ENCODE peak calls at places on chromosomes 4 and X, in seven cellular contexts. U, E, D, C, K, M and J are unnamed samples.

GRCh38 chrX:30488092-30488491 is 89.5 kb downstream of the TASL start:
- DNase-seq in K (no peak), E (no peak), D (no peak), U (no peak), C (no peak), M (no peak), J (no peak)

GRCh38 chr4:10584042-10584441 is 100.5 kb downstream of the CLNK start:
- DNase-seq in M (no peak), U (no peak), D (peak), K (peak), C (no peak), E (no peak), J (no peak)

GRCh38 chr4:145703850-145704528 is 24.0 kb downstream of the C4orf51 start:
- DNase-seq in U (no peak), C (no peak), E (no peak), K (no peak), M (peak), D (no peak), J (no peak)

GRCh38 chr4:186190456-186191265 is 706 bp upstream of the CYP4V2 start:
- DNase-seq in D (no peak), M (no peak), E (peak), K (no peak), C (peak), U (peak), J (peak)

GRCh38 chrX:18149454-18149853 is 71.2 kb downstream of the BEND2 start:
- DNase-seq in E (no peak), M (no peak), C (no peak), U (no peak), D (peak), K (no peak), J (no peak)

GRCh38 chr4:170008376-170008775 is 17.8 kb downstream of the MFAP3L start:
- DNase-seq in K (no peak), D (no peak), E (no peak), M (no peak), U (no peak), C (no peak), J (no peak)

GRCh38 chr4:7705062-7705461 is 234.6 kb downstream of the AFAP1 start:
- DNase-seq in E (no peak), M (no peak), K (no peak), D (peak), C (no peak), U (no peak), J (no peak)

GRCh38 chr4:159159611-159160010 is 56.7 kb downstream of the RAPGEF2 start:
- DNase-seq in M (no peak), K (no peak), C (no peak), U (no peak), E (no peak), D (no peak), J (no peak)

GRCh38 chr4:124105212-124105611 is 607.3 kb downstream of the ANKRD50 start:
- DNase-seq in M (no peak), K (no peak), D (no peak), C (no peak), E (no peak), U (no peak), J (no peak)

GRCh38 chr4:182604953-182605352 is 312.2 kb downstream of the DCTD start:
- DNase-seq in K (no peak), U (no peak), C (no peak), D (no peak), M (no peak), E (no peak), J (no peak)

GRCh38 chrX:111114806-111115205 is 18.8 kb downstream of the PAK3 start:
- DNase-seq in E (no peak), K (no peak), U (no peak), C (no peak), M (no peak), D (no peak), J (no peak)

GRCh38 chrX:78650906-78651437 is 8.2 kb downstream of the RTL3 start:
- DNase-seq in M (no peak), U (no peak), D (no peak), K (peak), E (no peak), C (no peak), J (no peak)

GRCh38 chrX:13658602-13659001 is 5.7 kb downstream of the TCEANC start:
- DNase-seq in D (peak), E (peak), U (no peak), K (no peak), C (peak), M (no peak), J (no peak)

GRCh38 chr4:154086247-154086646 is 297.4 kb upstream of the SFRP2 start:
- DNase-seq in E (no peak), D (no peak), U (no peak), K (no peak), M (no peak), C (no peak), J (no peak)

GRCh38 chr4:186775867-186776266 is 52.2 kb upstream of the FAT1 start:
- DNase-seq in M (no peak), D (no peak), U (no peak), K (no peak), E (no peak), C (no peak), J (no peak)

GRCh38 chrX:34546366-34546765 is 110.7 kb downstream of the TMEM47 start:
- DNase-seq in U (no peak), M (no peak), E (no peak), C (no peak), D (no peak), K (no peak), J (no peak)

GRCh38 chr4:5969336-5969735 is 48.9 kb downstream of the C4orf50 start:
- DNase-seq in C (no peak), E (no peak), D (no peak), M (no peak), K (no peak), U (no peak), J (no peak)

GRCh38 chr4:77344784-77345183 is 187.8 kb downstream of the CCNG2 start:
- DNase-seq in D (no peak), E (no peak), U (no peak), K (peak), M (no peak), C (no peak), J (no peak)

GRCh38 chrX:15143050-15143824 is 126.6 kb downstream of the ASB9 start:
- DNase-seq in D (peak), M (no peak), E (peak), U (no peak), K (no peak), C (peak), J (no peak)

GRCh38 chr4:48018112-48018511 is 1.5 kb downstream of the NIPAL1 start:
- DNase-seq in U (no peak), C (no peak), K (no peak), E (no peak), D (no peak), M (no peak), J (no peak)

GRCh38 chr4:4859799-4860380 is 425 bp downstream of the MSX1 start:
- DNase-seq in M (no peak), C (no peak), D (no peak), E (peak), U (no peak), K (no peak), J (no peak)
- TF ChIP-seq TAF1 in M (no peak), C (no peak), D (no peak), E (no peak), U (no peak), K (no peak), J (no peak)

GRCh38 chrX:130094712-130095111 is 15.6 kb downstream of the ELF4 start:
- DNase-seq in C (no peak), E (no peak), U (no peak), D (no peak), K (no peak), M (no peak), J (no peak)
- TF ChIP-seq TAF1 in C (no peak), E (no peak), U (no peak), D (no peak), K (no peak), M (no peak), J (no peak)

GRCh38 chr4:87916636-87917035 is 58.9 kb upstream of the SPP1 start:
- DNase-seq in U (no peak), E (no peak), D (no peak), M (no peak), C (no peak), K (no peak), J (no peak)
- TF ChIP-seq TAF1 in U (no peak), E (no peak), D (no peak), M (no peak), C (no peak), K (no peak), J (no peak)

GRCh38 chrX:109987884-109988283 is 15.0 kb upstream of the TMEM164 start:
- DNase-seq in U (no peak), M (no peak), E (no peak), K (no peak), C (no peak), D (no peak), J (no peak)

GRCh38 chrX:109995155-109995554 is 7.8 kb upstream of the TMEM164 start:
- DNase-seq in M (no peak), D (no peak), E (no peak), U (no peak), K (no peak), C (no peak), J (no peak)

GRCh38 chrX:109992203-109992602 is 10.7 kb upstream of the TMEM164 start:
- DNase-seq in D (no peak), K (no peak), U (no peak), E (no peak), C (no peak), M (no peak), J (no peak)

DNA sequence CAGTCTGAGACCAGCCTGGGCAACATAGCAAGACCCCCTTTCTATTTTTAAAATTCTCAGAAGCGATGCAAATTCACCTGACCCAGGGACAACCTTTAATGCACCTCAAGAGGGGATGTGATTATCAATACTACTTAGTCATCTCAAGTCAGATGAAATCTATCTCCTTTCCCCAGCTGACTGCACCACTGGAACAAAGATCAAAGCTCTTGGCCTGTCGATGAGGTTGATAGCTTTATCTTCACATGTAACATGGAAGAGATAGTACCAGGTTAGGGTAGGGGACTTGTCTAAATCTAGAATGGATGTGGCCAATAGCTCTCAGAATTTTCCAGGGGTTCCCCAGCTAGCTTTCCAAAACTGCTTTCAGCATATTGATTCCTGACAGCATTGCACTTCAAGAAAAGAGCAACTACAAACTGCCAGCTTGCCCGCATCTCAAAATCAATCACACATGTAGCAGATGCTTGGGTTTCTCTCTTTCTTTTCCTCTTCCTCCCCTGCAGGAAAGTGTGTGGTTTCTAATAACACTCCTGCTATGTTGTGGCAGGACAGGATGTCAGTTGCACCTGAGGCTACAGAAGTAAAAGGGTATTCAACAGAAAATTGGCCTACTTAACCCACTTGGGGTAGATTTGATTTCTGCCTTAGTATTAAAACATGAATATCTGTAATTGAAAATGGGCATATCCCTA is 12.2 kb upstream of the TMEM164 start:
- DNase-seq in U (no peak), D (no peak), E (no peak), C (no peak), M (no peak), K (no peak), J (no peak)
- TF ChIP-seq TAF1 in U (no peak), D (no peak), E (no peak), C (no peak), M (no peak), K (no peak), J (no peak)

GRCh38 chr4:140826701-140827027 is 70.5 kb upstream of the TBC1D9 start:
- DNase-seq in C (no peak), M (no peak), U (no peak), K (no peak), D (no peak), E (no peak), J (no peak)
- TF ChIP-seq TAF1 in C (no peak), M (no peak), U (no peak), K (no peak), D (no peak), E (no peak), J (no peak)

GRCh38 chr4:14742054-14742453 is 260.2 kb upstream of the CPEB2 start:
- DNase-seq in U (no peak), M (no peak), K (no peak), D (no peak), C (no peak), E (no peak), J (no peak)

GRCh38 chr4:14743172-14743571 is 259.1 kb upstream of the CPEB2 start:
- DNase-seq in U (no peak), D (no peak), M (no peak), C (no peak), E (no peak), K (no peak), J (no peak)

GRCh38 chr4:14744346-14744745 is 257.9 kb upstream of the CPEB2 start:
- DNase-seq in K (no peak), D (no peak), U (no peak), M (no peak), E (no peak), C (no peak), J (no peak)

DNA sequence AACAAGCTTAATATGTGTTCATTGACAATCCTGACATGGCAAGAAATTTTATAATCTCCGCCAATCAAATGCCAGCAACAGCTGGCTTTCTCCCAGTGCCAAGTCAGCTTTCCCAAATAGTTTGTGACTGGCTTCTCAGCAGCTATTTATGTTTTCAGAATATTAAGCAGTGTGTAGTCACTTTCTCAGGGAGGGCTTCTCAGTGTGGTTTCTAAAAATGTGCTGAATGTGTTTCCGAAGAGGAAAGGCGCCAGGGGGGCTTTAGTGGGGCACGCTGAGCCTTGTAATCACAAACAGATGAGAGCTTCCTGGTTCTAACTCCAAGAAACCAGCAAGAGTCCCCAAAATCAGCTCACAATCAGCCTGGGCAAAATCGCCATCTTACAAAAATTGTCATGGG is 258.7 kb upstream of the CPEB2 start:
- DNase-seq in E (no peak), C (no peak), U (no peak), K (no peak), D (no peak), M (no peak), J (no peak)
- TF ChIP-seq TAF1 in E (no peak), C (no peak), U (no peak), K (no peak), D (no peak), M (no peak), J (no peak)

GRCh38 chr4:156976147-156976546 is 4.5 kb upstream of the PDGFC start:
- DNase-seq in K (no peak), D (no peak), C (no peak), M (no peak), E (no peak), U (no peak), J (no peak)
- TF ChIP-seq TAF1 in K (no peak), D (no peak), C (no peak), M (no peak), E (no peak), U (no peak), J (no peak)

DNA sequence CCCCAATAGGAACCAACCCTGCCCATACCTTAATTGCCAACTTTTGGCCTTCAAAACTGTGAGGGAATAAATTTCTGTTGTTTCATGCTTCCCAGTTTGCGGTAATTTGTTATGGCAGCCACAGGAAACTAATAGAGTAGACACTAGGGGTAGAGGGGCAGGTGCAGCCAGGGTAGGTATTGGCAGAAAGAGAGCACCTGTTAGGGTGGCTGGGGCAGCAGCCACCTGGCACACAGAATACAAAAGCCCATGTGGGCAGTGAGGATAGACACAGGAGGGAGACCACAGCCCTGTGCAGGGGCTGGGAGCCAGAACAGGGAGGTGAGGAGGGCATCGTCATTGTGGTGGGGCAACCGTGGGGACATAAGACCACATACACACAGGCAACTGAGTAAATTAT is 28.2 kb downstream of the IRF2 start:
- DNase-seq in D (no peak), C (no peak), E (no peak), M (no peak), U (no peak), K (no peak), J (no peak)
- TF ChIP-seq TAF1 in D (no peak), C (no peak), E (no peak), M (no peak), U (no peak), K (no peak), J (no peak)

DNA sequence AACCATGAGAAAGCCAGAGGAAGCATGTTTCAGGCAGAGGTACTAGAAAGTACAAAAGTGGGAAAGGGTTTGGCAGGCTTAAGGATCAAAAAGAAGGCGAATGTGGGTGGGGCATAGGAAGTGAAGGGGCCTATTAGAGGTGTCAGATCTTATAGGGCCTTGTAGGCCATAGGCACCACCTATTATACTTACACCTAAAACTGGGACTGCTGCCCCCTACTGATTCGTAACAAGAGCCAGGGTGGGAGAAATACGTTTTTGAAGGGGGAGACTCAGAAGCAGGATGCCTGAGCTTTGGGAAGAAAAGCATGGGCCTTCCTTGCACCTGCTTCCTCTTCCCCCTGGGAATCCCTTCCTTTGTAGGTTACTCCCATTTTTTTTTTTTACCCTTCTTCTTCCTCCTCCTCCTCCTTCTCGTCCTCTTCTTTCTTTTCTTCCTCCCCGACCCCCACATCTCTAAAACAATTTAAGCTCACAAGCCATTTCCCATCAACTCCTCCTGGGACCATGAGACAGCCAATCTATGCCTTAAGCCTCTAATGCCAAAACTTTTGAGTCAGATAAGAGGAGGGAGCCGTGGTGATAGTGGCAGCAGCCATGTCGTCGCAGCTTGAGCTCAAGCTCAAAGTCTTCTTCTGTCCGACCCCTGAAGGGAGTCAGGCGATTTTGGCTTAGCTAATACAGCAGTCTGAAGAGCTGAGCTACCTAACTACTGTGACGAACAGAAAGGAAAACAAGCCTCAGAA is 40.8 kb upstream of the GPC3 start:
- DNase-seq in D (peak), M (no peak), U (no peak), K (no peak), E (no peak), C (peak), J (no peak)
- TF ChIP-seq TAF1 in D (no peak), M (no peak), U (no peak), K (no peak), E (no peak), C (no peak), J (no peak)